ENCODE peak calls at places on chromosomes 3 and 15, in seven cellular contexts. C, V, F, Y, A, K and S are unnamed samples.

GRCh38 chr3:42652611-42653302 is 740 bp upstream of the ZBTB47 start:
- DNase-seq in K (peak), A (no peak), F (peak), C (peak), V (peak), Y (peak), S (peak)

GRCh38 chr3:79843180-79843579 is 75.4 kb upstream of the ROBO1 start:
- DNase-seq in F (no peak), A (no peak), C (no peak), Y (no peak), V (peak), K (no peak), S (no peak)

GRCh38 chr3:182618085-182618732 is 175.1 kb upstream of the ATP11B start:
- DNase-seq in V (peak), Y (no peak), K (peak), C (no peak), F (no peak), A (no peak), S (peak)

GRCh38 chr3:30954431-30954830 is 60.0 kb upstream of the GADL1 start:
- DNase-seq in V (no peak), A (no peak), F (no peak), Y (no peak), K (no peak), C (no peak), S (no peak)

GRCh38 chr15:70825841-70826240 is 28.1 kb downstream of the LARP6 start:
- DNase-seq in V (no peak), K (no peak), C (no peak), F (no peak), Y (no peak), A (no peak), S (no peak)

GRCh38 chr15:74220475-74221248 is 15.5 kb upstream of the CCDC33 start:
- DNase-seq in Y (no peak), K (no peak), C (no peak), F (no peak), V (no peak), A (no peak), S (no peak)

GRCh38 chr3:185539934-185540333 is 12.5 kb downstream of the LIPH start:
- DNase-seq in A (peak), K (no peak), F (no peak), Y (no peak), V (no peak), C (no peak), S (no peak)

GRCh38 chr15:68765602-68766368 is 54.9 kb downstream of the ANP32A start:
- DNase-seq in V (no peak), C (no peak), F (no peak), K (no peak), A (no peak), Y (no peak), S (no peak)

GRCh38 chr15:58380280-58380945 is 51.4 kb upstream of the LIPC start:
- DNase-seq in Y (no peak), V (no peak), K (no peak), F (no peak), A (no peak), C (no peak), S (no peak)

GRCh38 chr3:12832350-12833225 is 8.8 kb downstream of the RPL32 start:
- DNase-seq in F (no peak), A (no peak), K (no peak), V (no peak), C (no peak), Y (no peak), S (no peak)

GRCh38 chr15:80277147-80277546 is 25.1 kb upstream of the CTXND1 start:
- DNase-seq in K (no peak), V (no peak), C (no peak), Y (no peak), A (no peak), F (no peak), S (no peak)

GRCh38 chr3:133209871-133210550 is 171.8 kb downstream of the TMEM108 start:
- DNase-seq in C (no peak), F (no peak), A (no peak), Y (peak), V (peak), K (no peak), S (no peak)

GRCh38 chr3:4802903-4803302 is 176.3 kb upstream of the BHLHE40 start:
- DNase-seq in A (no peak), C (no peak), Y (no peak), V (no peak), K (no peak), F (no peak), S (no peak)

GRCh38 chr15:40285151-40285898 is 2.5 kb upstream of the ANKRD63 start:
- DNase-seq in A (no peak), F (no peak), K (no peak), C (no peak), Y (no peak), V (peak), S (no peak)

GRCh38 chr3:43855674-43856299 is 165.0 kb downstream of the ABHD5 start:
- DNase-seq in Y (peak), C (no peak), K (peak), A (peak), F (peak), V (peak), S (peak)

GRCh38 chr3:48404440-48405342 is 25.2 kb downstream of the PLXNB1 start:
- DNase-seq in K (no peak), Y (no peak), C (peak), V (no peak), A (peak), F (peak), S (no peak)

GRCh38 chr15:58509556-58509955 is 77.8 kb downstream of the LIPC start:
- DNase-seq in F (no peak), C (no peak), Y (no peak), V (no peak), K (no peak), A (no peak), S (no peak)

GRCh38 chr15:29859981-29860745 is 37.9 kb upstream of the TJP1 start:
- DNase-seq in C (no peak), K (no peak), A (no peak), Y (peak), V (peak), F (no peak), S (no peak)

GRCh38 chr15:67735896-67736295 is 89.4 kb upstream of the SKOR1 start:
- DNase-seq in Y (no peak), F (no peak), C (no peak), V (no peak), A (no peak), K (no peak), S (no peak)

GRCh38 chr3:53842436-53843194 is 3.6 kb downstream of the CHDH start:
- DNase-seq in A (peak), F (no peak), V (peak), Y (peak), C (peak), K (peak), S (peak)

GRCh38 chr15:48989175-48989574 is 25.5 kb upstream of the SHC4 start:
- DNase-seq in Y (no peak), C (no peak), F (no peak), K (no peak), A (no peak), V (no peak), S (no peak)

GRCh38 chr3:100893108-100893507 is 100.1 kb downstream of the ABI3BP start:
- DNase-seq in C (no peak), A (no peak), Y (peak), V (no peak), F (peak), K (no peak), S (no peak)

GRCh38 chr3:84959470-84960380 is 936 bp downstream of the CADM2 start:
- DNase-seq in Y (no peak), A (no peak), K (no peak), F (no peak), C (no peak), V (no peak), S (no peak)

GRCh38 chr3:48287034-48287433 is 46.1 kb downstream of the ZNF589 start:
- DNase-seq in Y (no peak), V (no peak), F (no peak), A (no peak), C (no peak), K (no peak), S (no peak)

GRCh38 chr3:131053021-131053420 is 26.3 kb downstream of the NEK11 start:
- DNase-seq in F (no peak), K (no peak), C (no peak), V (no peak), A (no peak), Y (peak), S (peak)

GRCh38 chr15:67972377-67972776 is 81.7 kb upstream of the PIAS1 start:
- DNase-seq in V (no peak), F (no peak), C (no peak), A (no peak), Y (no peak), K (no peak), S (no peak)

GRCh38 chr3:167520656-167521360 is 47.0 kb upstream of the SERPINI2 start:
- DNase-seq in F (no peak), A (peak), Y (no peak), V (no peak), K (no peak), C (no peak), S (no peak)

GRCh38 chr15:48330045-48330840 is 986 bp upstream of the DUT start:
- DNase-seq in F (no peak), Y (peak), K (no peak), C (no peak), A (no peak), V (peak), S (no peak)

GRCh38 chr3:55609230-55610100 is 122.4 kb upstream of the WNT5A start:
- DNase-seq in V (no peak), A (no peak), C (no peak), Y (no peak), F (no peak), K (no peak), S (no peak)

GRCh38 chr15:93241696-93242585 is 152.9 kb upstream of the RGMA start:
- DNase-seq in A (no peak), C (no peak), F (no peak), V (no peak), Y (no peak), K (no peak), S (no peak)

GRCh38 chr3:18666655-18667054 is 241.5 kb upstream of the SATB1 start:
- DNase-seq in C (no peak), V (no peak), Y (no peak), K (no peak), A (no peak), F (no peak), S (no peak)

GRCh38 chr3:187352581-187353575 is 15.3 kb upstream of the RTP4 start:
- DNase-seq in C (no peak), V (peak), K (peak), Y (peak), A (no peak), F (no peak), S (peak)

GRCh38 chr3:189132125-189132744 is 39.5 kb upstream of the TPRG1 start:
- DNase-seq in Y (peak), V (peak), C (no peak), K (peak), F (peak), A (no peak), S (peak)

GRCh38 chr3:27590437-27591320 is 106.5 kb upstream of the SLC4A7 start:
- DNase-seq in Y (peak), A (no peak), K (peak), F (no peak), V (peak), C (no peak), S (no peak)

GRCh38 chr3:146464783-146465182 is 4.6 kb downstream of the PLSCR2 start:
- DNase-seq in V (no peak), C (no peak), Y (no peak), A (no peak), K (no peak), F (no peak), S (no peak)

GRCh38 chr15:62909257-62909656 is 133.3 kb upstream of the TPM1 start:
- DNase-seq in A (no peak), K (no peak), F (no peak), C (no peak), V (no peak), Y (no peak), S (no peak)

GRCh38 chr15:100926258-100926657 is 7.1 kb downstream of the LRRK1 start:
- DNase-seq in C (no peak), Y (no peak), V (no peak), F (no peak), A (no peak), K (peak), S (no peak)
- TF ChIP-seq CTCF in C (no peak), Y (no peak), V (no peak), F (no peak), A (no peak), K (no peak), S (no peak)

DNA sequence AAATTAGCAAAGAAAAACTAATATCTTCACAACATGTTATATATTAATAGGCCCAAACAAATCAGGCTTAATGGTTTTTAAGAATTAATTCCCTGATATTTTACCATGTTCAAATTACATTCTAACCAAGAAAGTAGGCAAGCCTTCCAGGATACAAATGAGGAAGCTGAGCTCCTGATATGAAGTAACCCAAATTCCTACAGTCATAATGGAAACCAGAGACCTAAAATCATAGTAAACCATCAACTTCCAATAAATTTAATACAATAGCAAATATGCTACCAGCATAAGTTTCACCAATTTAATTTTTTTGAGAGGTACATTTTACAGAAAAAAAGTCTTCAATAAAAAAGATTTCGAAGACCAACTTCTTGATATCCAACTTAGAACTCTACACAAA is 3.8 kb downstream of the DCBLD2 start:
- DNase-seq in Y (no peak), K (no peak), F (no peak), C (no peak), V (no peak), A (no peak), S (no peak)
- H3K4me3 ChIP-seq in Y (no peak), K (peak), F (no peak), C (no peak), V (peak), A (no peak), S (no peak)

GRCh38 chr3:16066975-16067374 is 107.5 kb upstream of the GALNT15 start:
- DNase-seq in Y (peak), C (no peak), V (peak), A (no peak), K (peak), F (no peak), S (no peak)
- TF ChIP-seq CTCF in Y (no peak), C (no peak), V (no peak), A (no peak), K (no peak), F (no peak), S (no peak)

GRCh38 chr3:9918261-9919038 is 1.6 kb downstream of the IL17RC start:
- DNase-seq in V (no peak), A (no peak), K (no peak), C (no peak), Y (no peak), F (no peak), S (no peak)

GRCh38 chr3:9916346-9916733 is 558 bp upstream of the IL17RC start:
- DNase-seq in K (no peak), F (no peak), Y (peak), V (peak), C (no peak), A (no peak), S (no peak)

GRCh38 chr3:9916734-9917680 is at the start of gene IL17RC:
- DNase-seq in K (peak), V (peak), F (peak), C (peak), Y (peak), A (peak), S (peak)

GRCh38 chr3:9915252-9916141 is 1.4 kb upstream of the IL17RC start:
- DNase-seq in Y (peak), K (no peak), V (peak), C (peak), A (peak), F (peak), S (no peak)

GRCh38 chr3:9917820-9918219 is 922 bp downstream of the IL17RC start:
- DNase-seq in A (peak), Y (no peak), F (no peak), K (no peak), C (no peak), V (no peak), S (no peak)
- H3K4me3 ChIP-seq in A (peak), Y (no peak), F (peak), K (no peak), C (no peak), V (peak), S (peak)

GRCh38 chr3:14375192-14375591 is 27.2 kb upstream of the SLC6A6 start:
- DNase-seq in Y (no peak), K (no peak), V (no peak), F (no peak), C (no peak), A (no peak), S (no peak)
- TF ChIP-seq CTCF in Y (no peak), K (no peak), V (no peak), F (no peak), C (no peak), A (no peak), S (no peak)

DNA sequence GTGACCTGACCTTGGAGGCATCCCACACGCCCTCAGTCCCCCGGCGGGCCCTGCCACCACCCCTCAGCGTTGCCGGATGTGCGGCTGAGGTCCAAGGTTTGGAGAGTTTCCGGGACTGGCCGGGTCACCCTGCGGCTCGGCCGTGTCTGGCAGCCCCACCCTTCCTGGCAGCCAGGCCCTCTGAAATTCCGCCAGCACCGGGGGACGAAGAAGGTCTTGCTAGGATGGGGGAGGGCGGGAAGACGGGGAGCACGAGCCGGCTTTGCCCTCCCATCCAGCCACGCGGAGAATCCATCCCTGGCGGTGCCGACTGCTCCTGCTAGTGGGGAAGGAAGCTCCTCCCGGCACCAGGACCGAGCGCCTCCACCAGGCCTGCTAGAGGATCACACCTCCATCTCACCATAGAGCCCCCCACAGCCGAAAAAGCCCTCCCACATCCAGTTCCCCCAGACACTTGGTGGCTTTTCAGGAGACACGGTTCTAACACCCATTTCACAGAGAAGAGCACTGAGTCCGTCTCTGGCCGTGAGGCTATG is 81.5 kb downstream of the CPN2 start:
- DNase-seq in A (peak), K (no peak), F (peak), C (peak), Y (no peak), V (peak), S (no peak)
- H3K4me3 ChIP-seq in A (no peak), K (no peak), F (peak), C (no peak), Y (no peak), V (no peak), S (no peak)

GRCh38 chr15:88161636-88162035 is 94.9 kb downstream of the NTRK3 start:
- DNase-seq in K (no peak), F (no peak), V (peak), C (no peak), A (no peak), Y (no peak), S (no peak)

DNA sequence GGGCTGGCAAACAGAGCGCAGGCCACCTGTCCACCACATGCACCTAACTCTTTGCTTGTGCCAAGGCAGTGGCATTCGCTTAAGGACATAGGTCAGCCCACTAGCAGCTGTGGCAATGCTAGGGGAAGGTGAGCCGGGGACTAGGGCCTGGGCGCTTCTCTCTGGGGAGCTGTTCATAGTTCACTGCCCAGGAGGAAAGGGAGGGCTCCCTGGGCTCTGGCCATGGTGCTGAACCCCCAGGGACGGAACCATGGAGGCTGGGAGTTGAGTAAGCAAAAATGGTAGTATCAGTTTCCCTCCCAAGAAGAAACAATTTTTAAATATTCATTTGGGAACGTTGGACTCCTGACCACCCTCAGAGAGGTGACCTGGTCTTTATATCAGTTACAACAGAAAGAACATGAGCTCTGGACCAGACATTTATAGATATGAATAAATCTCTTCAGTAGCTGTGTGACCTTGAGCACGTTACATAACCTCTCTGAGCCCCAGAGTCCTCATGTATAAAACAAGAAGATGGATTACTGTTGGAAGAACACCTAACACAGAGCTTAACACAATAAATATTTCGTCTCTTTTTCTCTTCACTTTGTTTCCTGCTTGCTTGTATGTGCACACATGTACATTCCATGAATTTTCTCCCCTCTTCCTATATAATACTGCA is 90.1 kb downstream of the NTRK3 start:
- DNase-seq in F (no peak), Y (no peak), K (no peak), A (no peak), C (no peak), V (peak), S (no peak)
- TF ChIP-seq CTCF in F (no peak), Y (no peak), K (no peak), A (no peak), C (no peak), V (no peak), S (no peak)